ENCODE peak calls at places on chromosomes 7 and 10, in four cellular contexts. V is stomach, L is HepG2, M is GM23338. G is an unnamed sample.
A peak's percentile ranks its signal among the peaks of the same experiment; 100 is the strongest.

GRCh38 chr10:112565434-112566053 is 118.5 kb downstream of the VTI1A start:
- DNase-seq in V (peak; percentile 30), L (peak; percentile 79), M (peak; percentile 87), G (no peak)

GRCh38 chr7:102321351-102322201 is 34.7 kb downstream of the SPDYE6 start:
- DNase-seq in V (no peak), L (no peak), M (peak; percentile 87), G (no peak)

GRCh38 chr7:74364061-74364460 is 74.9 kb downstream of the CLIP2 start:
- DNase-seq in V (no peak), L (peak; percentile 22), M (peak; percentile 66), G (no peak)

GRCh38 chr7:129774359-129774758 is 162.8 kb downstream of the NRF1 start:
- DNase-seq in V (no peak), L (no peak), M (peak; percentile 60), G (no peak)

GRCh38 chr7:44194562-44195145 is 5.4 kb upstream of the GCK start:
- DNase-seq in V (no peak), L (no peak), M (no peak), G (no peak)

GRCh38 chr7:116834815-116835533 is 27.4 kb upstream of the CAPZA2 start:
- DNase-seq in V (no peak), L (peak; percentile 29), M (no peak), G (no peak)

GRCh38 chr7:105439174-105439893 is 50.6 kb upstream of the SRPK2 start:
- DNase-seq in V (peak; percentile 37), L (peak; percentile 30), M (no peak), G (no peak)

GRCh38 chr7:99947608-99948007 is 18.2 kb upstream of the GJC3 start:
- DNase-seq in V (no peak), L (no peak), M (no peak), G (no peak)

GRCh38 chr10:21501109-21501508 is 24.4 kb downstream of the SKIDA1 start:
- DNase-seq in V (no peak), L (no peak), M (no peak), G (no peak)

GRCh38 chr7:100563809-100564400 is 9.8 kb downstream of the SAP25 start:
- DNase-seq in V (peak; percentile 89), L (no peak), M (peak; percentile 96), G (no peak)

GRCh38 chr10:118459642-118460193 is 117.6 kb upstream of the FAM204A start:
- DNase-seq in V (peak; percentile 59), L (peak; percentile 43), M (peak; percentile 88), G (peak; percentile 93)

GRCh38 chr7:29013931-29014330 is 55.8 kb upstream of the TRIL start:
- DNase-seq in V (no peak), L (no peak), M (no peak), G (peak; percentile 91)

GRCh38 chr10:21530168-21530567 is 3.9 kb upstream of the MLLT10 start:
- DNase-seq in V (no peak), L (no peak), M (no peak), G (no peak)

GRCh38 chr10:102596506-102596971 is 47.7 kb upstream of the TRIM8 start:
- DNase-seq in V (peak; percentile 67), L (peak; percentile 70), M (peak; percentile 88), G (no peak)

GRCh38 chr7:47428052-47428779 is 153.7 kb downstream of the TNS3 start:
- DNase-seq in V (no peak), L (no peak), M (no peak), G (no peak)

GRCh38 chr7:157493776-157494175 is 157.0 kb downstream of the DNAJB6 start:
- DNase-seq in V (peak; percentile 11), L (no peak), M (no peak), G (no peak)

GRCh38 chr10:91756286-91756685 is 41.9 kb upstream of the TNKS2 start:
- DNase-seq in V (no peak), L (no peak), M (no peak), G (no peak)

GRCh38 chr10:70853031-70853430 is 35.3 kb downstream of the PCBD1 start:
- DNase-seq in V (no peak), L (no peak), M (no peak), G (no peak)

GRCh38 chr7:12712236-12712635 is 24.8 kb downstream of the ARL4A start:
- DNase-seq in V (no peak), L (peak; percentile 69), M (no peak), G (no peak)

GRCh38 chr7:47648301-47648900 is 66.5 kb upstream of the TNS3 start:
- DNase-seq in V (no peak), L (no peak), M (no peak), G (no peak)

GRCh38 chr7:54839538-54840213 is 80.7 kb upstream of the SEC61G start:
- DNase-seq in V (peak; percentile 41), L (peak; percentile 20), M (peak; percentile 77), G (no peak)
- TF ChIP-seq POLR2AphosphoS5 in V (peak; percentile 24), L (no peak), M (no peak), G (peak; percentile 14)

DNA sequence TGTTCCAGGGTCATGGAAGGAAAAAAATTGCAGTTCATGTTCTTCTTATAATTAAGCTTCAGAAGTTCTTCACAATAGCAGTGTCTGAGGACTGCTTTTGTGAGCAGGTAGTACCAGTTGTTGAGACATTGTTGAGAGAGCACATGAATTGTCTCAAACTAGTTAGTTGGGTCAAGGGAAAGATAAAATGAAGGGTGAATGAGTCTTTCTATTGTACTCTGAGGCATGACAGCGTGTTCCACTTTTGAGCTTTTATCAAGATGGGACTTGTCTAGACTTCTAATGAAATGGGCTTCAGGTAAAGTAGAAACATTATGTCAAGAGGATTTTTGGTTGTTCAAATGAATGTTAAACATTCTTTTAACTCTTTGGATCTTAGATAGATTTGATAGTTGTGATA is 26.0 kb downstream of the KAT6B start:
- DNase-seq in V (no peak), L (no peak), M (no peak), G (no peak)
- TF ChIP-seq POLR2AphosphoS5 in V (no peak), L (no peak), M (no peak), G (no peak)

GRCh38 chr7:138023618-138024333 is 21.9 kb upstream of the CREB3L2 start:
- DNase-seq in V (no peak), L (no peak), M (no peak), G (peak; percentile 89)
- TF ChIP-seq POLR2AphosphoS5 in V (no peak), L (no peak), M (no peak), G (no peak)

GRCh38 chr10:45452268-45452667 is 78.3 kb downstream of the ALOX5 start:
- DNase-seq in V (no peak), L (no peak), M (no peak), G (no peak)

GRCh38 chr10:45452743-45453452 is 78.9 kb downstream of the ALOX5 start:
- DNase-seq in V (no peak), L (no peak), M (no peak), G (no peak)

GRCh38 chr10:45454859-45455258 is 80.8 kb downstream of the ALOX5 start:
- DNase-seq in V (no peak), L (no peak), M (no peak), G (peak; percentile 75)

GRCh38 chr10:45454262-45454661 is 80.2 kb downstream of the ALOX5 start:
- DNase-seq in V (no peak), L (no peak), M (no peak), G (peak; percentile 78)

DNA sequence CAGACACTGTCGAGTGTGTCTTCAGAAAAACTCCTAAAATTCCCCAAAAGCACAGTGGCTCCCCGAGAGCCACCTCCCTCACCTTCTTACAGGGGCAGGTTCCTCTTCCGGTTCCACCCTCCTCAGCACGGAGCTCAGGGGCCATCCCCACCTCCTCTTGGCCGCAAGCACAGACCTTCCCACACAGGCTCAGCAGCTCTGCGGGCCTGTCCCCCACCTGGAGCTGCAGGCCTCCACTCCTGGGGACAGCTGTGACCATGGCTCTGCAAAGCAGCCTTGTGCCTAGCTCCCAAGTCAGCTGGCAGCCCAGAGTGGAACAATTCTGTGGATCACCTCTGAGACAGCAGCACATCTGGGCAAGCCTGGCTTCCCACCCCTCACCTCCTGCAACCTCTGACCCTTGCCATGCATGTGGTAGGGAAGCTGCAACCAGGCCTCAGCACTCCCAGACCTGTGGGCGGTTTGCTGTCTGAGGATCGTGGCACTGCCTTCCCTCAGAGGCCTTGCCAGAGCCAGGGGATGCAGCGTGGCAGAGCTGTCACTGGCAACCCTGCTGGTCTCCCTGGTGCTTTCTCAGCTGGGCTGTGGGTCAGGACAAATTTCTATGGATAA is 79.7 kb downstream of the ALOX5 start:
- DNase-seq in V (no peak), L (no peak), M (no peak), G (peak; percentile 79)
- TF ChIP-seq POLR2AphosphoS5 in V (no peak), L (no peak), M (no peak), G (no peak)

GRCh38 chr10:69422676-69423075 is 6.0 kb upstream of the TACR2 start:
- DNase-seq in V (no peak), L (no peak), M (no peak), G (no peak)

GRCh38 chr10:69425513-69426298 is 9.0 kb upstream of the TACR2 start:
- DNase-seq in V (peak; percentile 77), L (peak; percentile 80), M (no peak), G (no peak)

GRCh38 chr10:69425041-69425440 is 8.3 kb upstream of the TACR2 start:
- DNase-seq in V (no peak), L (no peak), M (no peak), G (no peak)

GRCh38 chr10:69428138-69428537 is 11.4 kb upstream of the TACR2 start:
- DNase-seq in V (no peak), L (no peak), M (no peak), G (no peak)

DNA sequence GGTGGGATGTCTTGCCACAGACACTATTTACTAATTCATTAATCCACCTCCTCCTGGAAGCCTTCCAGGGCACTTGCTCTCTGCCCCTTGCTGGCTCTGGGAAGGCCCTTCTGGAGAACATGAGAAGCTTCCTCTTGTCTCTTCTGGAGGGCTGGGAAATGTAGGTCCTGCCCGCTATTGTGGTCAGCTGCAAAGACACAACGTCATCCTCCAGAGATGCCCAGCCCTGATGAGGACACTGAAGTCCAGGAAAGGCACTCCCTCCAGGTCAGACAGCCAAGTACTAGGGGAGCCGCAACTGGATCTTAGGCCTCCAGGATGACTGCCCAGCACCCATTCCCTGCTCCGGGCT is 9.6 kb upstream of the TACR2 start:
- DNase-seq in V (no peak), L (no peak), M (no peak), G (no peak)
- TF ChIP-seq POLR2AphosphoS5 in V (no peak), L (no peak), M (no peak), G (peak; percentile 35)

DNA sequence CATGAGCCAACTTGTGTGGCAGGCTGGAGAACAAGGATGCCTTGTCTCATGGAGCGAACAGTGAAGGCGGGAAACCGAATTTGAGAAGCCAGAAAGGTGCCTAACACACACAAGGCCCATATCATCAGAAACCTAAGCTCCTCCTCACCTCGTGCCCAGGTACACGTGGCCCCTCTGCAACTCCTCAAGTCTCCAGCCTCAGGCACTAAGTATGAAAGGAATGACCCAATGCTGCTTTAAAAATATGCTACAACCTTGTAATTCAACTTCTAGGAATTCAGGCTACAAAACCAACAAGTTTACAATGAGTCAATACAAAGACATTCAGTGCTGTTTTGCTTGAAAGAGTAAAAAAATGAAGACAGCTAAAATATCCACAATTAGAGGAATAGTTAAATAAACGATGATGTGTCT is 95.7 kb downstream of the CDK6 start:
- DNase-seq in V (no peak), L (no peak), M (peak; percentile 58), G (no peak)
- TF ChIP-seq POLR2AphosphoS5 in V (no peak), L (no peak), M (no peak), G (no peak)

G was measured in esophagus muscularis mucosa.